ENCODE peak calls at places on chromosome 15, in seven cellular contexts. One of them, this sample, is unnamed.
A peak's percentile ranks its signal among the peaks of the same experiment; 100 is the strongest.

GRCh38 chr15:63042879-63043340 is 363 bp downstream of the TPM1 start:
- DNase-seq in IMR-90: no peak
- DNase-seq in mammary epithelial cell: no peak
- DNase-seq in DND-41: no peak
- DNase-seq in K562: no peak
- DNase-seq in fibroblast of lung: no peak
- DNase-seq in trophoblast cell: no peak
- DNase-seq in this sample: peak; percentile 65

GRCh38 chr15:56913670-56914069 is 4.8 kb upstream of the TCF12 start:
- DNase-seq in IMR-90: peak; percentile 25
- DNase-seq in mammary epithelial cell: no peak
- DNase-seq in DND-41: no peak
- DNase-seq in K562: no peak
- DNase-seq in fibroblast of lung: no peak
- DNase-seq in trophoblast cell: no peak
- DNase-seq in this sample: no peak

GRCh38 chr15:66359740-66360139 is 3.3 kb upstream of the TIPIN start:
- DNase-seq in IMR-90: no peak
- DNase-seq in mammary epithelial cell: peak; percentile 78
- DNase-seq in DND-41: no peak
- DNase-seq in K562: no peak
- DNase-seq in fibroblast of lung: no peak
- DNase-seq in trophoblast cell: no peak
- DNase-seq in this sample: no peak

GRCh38 chr15:68644088-68644904 is 65.5 kb downstream of the CORO2B start:
- DNase-seq in IMR-90: peak; percentile 90
- DNase-seq in mammary epithelial cell: peak; percentile 62
- DNase-seq in DND-41: no peak
- DNase-seq in K562: no peak
- DNase-seq in fibroblast of lung: peak; percentile 89
- DNase-seq in trophoblast cell: no peak
- DNase-seq in this sample: peak; percentile 75

GRCh38 chr15:90219421-90220141 is 14.2 kb downstream of the CIB1 start:
- DNase-seq in IMR-90: no peak
- DNase-seq in mammary epithelial cell: no peak
- DNase-seq in DND-41: peak; percentile 61
- DNase-seq in K562: peak; percentile 76
- DNase-seq in fibroblast of lung: no peak
- DNase-seq in trophoblast cell: no peak
- DNase-seq in this sample: peak; percentile 60

GRCh38 chr15:25741253-25741575 is 121.9 kb downstream of the ATP10A start:
- DNase-seq in IMR-90: no peak
- DNase-seq in mammary epithelial cell: no peak
- DNase-seq in DND-41: no peak
- DNase-seq in K562: no peak
- DNase-seq in fibroblast of lung: no peak
- DNase-seq in trophoblast cell: no peak
- DNase-seq in this sample: no peak

GRCh38 chr15:48592221-48592731 is 53.2 kb downstream of the FBN1 start:
- DNase-seq in IMR-90: peak; percentile 94
- DNase-seq in mammary epithelial cell: peak; percentile 60
- DNase-seq in DND-41: peak; percentile 4
- DNase-seq in K562: no peak
- DNase-seq in fibroblast of lung: peak; percentile 99
- DNase-seq in trophoblast cell: peak; percentile 73
- DNase-seq in this sample: peak; percentile 93

GRCh38 chr15:35713733-35714132 is 167.8 kb upstream of the DPH6 start:
- DNase-seq in IMR-90: peak; percentile 78
- DNase-seq in mammary epithelial cell: peak; percentile 95
- DNase-seq in DND-41: no peak
- DNase-seq in K562: no peak
- DNase-seq in fibroblast of lung: no peak
- DNase-seq in trophoblast cell: peak; percentile 78
- DNase-seq in this sample: peak; percentile 34

GRCh38 chr15:86854186-86854585 is 774.5 kb downstream of the AGBL1 start:
- DNase-seq in IMR-90: no peak
- DNase-seq in mammary epithelial cell: no peak
- DNase-seq in DND-41: no peak
- DNase-seq in K562: no peak
- DNase-seq in fibroblast of lung: no peak
- DNase-seq in trophoblast cell: no peak
- DNase-seq in this sample: no peak

GRCh38 chr15:43517354-43518072 is at the start of gene MAP1A:
- DNase-seq in IMR-90: peak; percentile 71
- DNase-seq in mammary epithelial cell: no peak
- DNase-seq in DND-41: peak; percentile 82
- DNase-seq in K562: peak; percentile 88
- DNase-seq in fibroblast of lung: peak; percentile 68
- DNase-seq in trophoblast cell: no peak
- DNase-seq in this sample: peak; percentile 87

GRCh38 chr15:33132722-33133345 is 61.7 kb downstream of the FMN1 start:
- DNase-seq in IMR-90: peak; percentile 76
- DNase-seq in mammary epithelial cell: peak; percentile 92
- DNase-seq in DND-41: peak; percentile 27
- DNase-seq in K562: peak; percentile 30
- DNase-seq in fibroblast of lung: peak; percentile 83
- DNase-seq in trophoblast cell: peak; percentile 62
- DNase-seq in this sample: peak; percentile 83

GRCh38 chr15:73887481-73887880 is 14.1 kb downstream of the TBC1D21 start:
- DNase-seq in IMR-90: no peak
- DNase-seq in mammary epithelial cell: no peak
- DNase-seq in DND-41: no peak
- DNase-seq in K562: no peak
- DNase-seq in fibroblast of lung: no peak
- DNase-seq in trophoblast cell: no peak
- DNase-seq in this sample: no peak

GRCh38 chr15:72994778-72995177 is 57.5 kb upstream of the NEO1 start:
- DNase-seq in IMR-90: no peak
- DNase-seq in mammary epithelial cell: no peak
- DNase-seq in DND-41: no peak
- DNase-seq in K562: no peak
- DNase-seq in fibroblast of lung: no peak
- DNase-seq in trophoblast cell: no peak
- DNase-seq in this sample: no peak

GRCh38 chr15:88118035-88118434 is 138.5 kb downstream of the NTRK3 start:
- DNase-seq in IMR-90: no peak
- DNase-seq in mammary epithelial cell: no peak
- DNase-seq in DND-41: no peak
- DNase-seq in K562: no peak
- DNase-seq in fibroblast of lung: no peak
- DNase-seq in trophoblast cell: no peak
- DNase-seq in this sample: no peak

GRCh38 chr15:67833504-67834248 is 6.2 kb downstream of the RNU6-1 start:
- DNase-seq in IMR-90: no peak
- DNase-seq in mammary epithelial cell: no peak
- DNase-seq in DND-41: no peak
- DNase-seq in K562: peak; percentile 77
- DNase-seq in fibroblast of lung: no peak
- DNase-seq in trophoblast cell: no peak
- DNase-seq in this sample: peak; percentile 55

GRCh38 chr15:78368671-78369070 is 28.5 kb downstream of the CRABP1 start:
- DNase-seq in IMR-90: no peak
- DNase-seq in mammary epithelial cell: no peak
- DNase-seq in DND-41: peak; percentile 6
- DNase-seq in K562: no peak
- DNase-seq in fibroblast of lung: no peak
- DNase-seq in trophoblast cell: no peak
- DNase-seq in this sample: peak; percentile 41

GRCh38 chr15:43093026-43093425 is 12.8 kb downstream of the UBR1 start:
- DNase-seq in IMR-90: peak; percentile 85
- DNase-seq in mammary epithelial cell: no peak
- DNase-seq in DND-41: no peak
- DNase-seq in K562: no peak
- DNase-seq in fibroblast of lung: peak; percentile 64
- DNase-seq in trophoblast cell: no peak
- DNase-seq in this sample: no peak

GRCh38 chr15:48720646-48721045 is 75.1 kb upstream of the FBN1 start:
- DNase-seq in IMR-90: no peak
- DNase-seq in mammary epithelial cell: no peak
- DNase-seq in DND-41: no peak
- DNase-seq in K562: no peak
- DNase-seq in fibroblast of lung: peak; percentile 13
- DNase-seq in trophoblast cell: no peak
- DNase-seq in this sample: peak; percentile 89

GRCh38 chr15:70156781-70157261 is 59.1 kb upstream of the TLE3 start:
- DNase-seq in IMR-90: peak; percentile 34
- DNase-seq in mammary epithelial cell: peak; percentile 36
- DNase-seq in DND-41: no peak
- DNase-seq in K562: no peak
- DNase-seq in fibroblast of lung: peak; percentile 58
- DNase-seq in trophoblast cell: no peak
- DNase-seq in this sample: peak; percentile 9

GRCh38 chr15:96353931-96354730 is 23.6 kb downstream of the NR2F2 start:
- DNase-seq in IMR-90: peak; percentile 60
- DNase-seq in mammary epithelial cell: no peak
- DNase-seq in DND-41: no peak
- DNase-seq in K562: peak; percentile 63
- DNase-seq in fibroblast of lung: peak; percentile 73
- DNase-seq in trophoblast cell: no peak
- DNase-seq in this sample: peak; percentile 79

GRCh38 chr15:55288006-55288717 is 1.5 kb downstream of the RAB27A start:
- DNase-seq in IMR-90: no peak
- DNase-seq in mammary epithelial cell: no peak
- DNase-seq in DND-41: no peak
- DNase-seq in K562: no peak
- DNase-seq in fibroblast of lung: no peak
- DNase-seq in trophoblast cell: no peak
- DNase-seq in this sample: no peak
- H3K9ac ChIP-seq in IMR-90: no peak overlapping the region
- H3K9ac ChIP-seq in mammary epithelial cell: no peak overlapping the region
- H3K9ac ChIP-seq in DND-41: no peak overlapping the region
- H3K9ac ChIP-seq in K562: peak overlapping the region; percentile 82
- H3K9ac ChIP-seq in fibroblast of lung: no peak overlapping the region
- H3K9ac ChIP-seq in trophoblast cell: no peak overlapping the region
- H3K9ac ChIP-seq in this sample: peak overlapping the region; percentile 93

GRCh38 chr15:45093622-45094357 is 20.2 kb downstream of the DUOX2 start:
- DNase-seq in IMR-90: no peak
- DNase-seq in mammary epithelial cell: no peak
- DNase-seq in DND-41: no peak
- DNase-seq in K562: no peak
- DNase-seq in fibroblast of lung: no peak
- DNase-seq in trophoblast cell: no peak
- DNase-seq in this sample: no peak
- H3K4me1 ChIP-seq in IMR-90: peaks cover 9% of the 10 kb centered on the region
- H3K4me1 ChIP-seq in mammary epithelial cell: no peaks in the 10 kb centered on the region
- H3K4me1 ChIP-seq in DND-41: no peaks in the 10 kb centered on the region
- H3K4me1 ChIP-seq in K562: peaks cover 15% of the 10 kb centered on the region
- H3K4me1 ChIP-seq in fibroblast of lung: no peaks in the 10 kb centered on the region
- H3K4me1 ChIP-seq in trophoblast cell: no peaks in the 10 kb centered on the region
- H3K4me1 ChIP-seq in this sample: peaks cover 16% of the 10 kb centered on the region

DNA sequence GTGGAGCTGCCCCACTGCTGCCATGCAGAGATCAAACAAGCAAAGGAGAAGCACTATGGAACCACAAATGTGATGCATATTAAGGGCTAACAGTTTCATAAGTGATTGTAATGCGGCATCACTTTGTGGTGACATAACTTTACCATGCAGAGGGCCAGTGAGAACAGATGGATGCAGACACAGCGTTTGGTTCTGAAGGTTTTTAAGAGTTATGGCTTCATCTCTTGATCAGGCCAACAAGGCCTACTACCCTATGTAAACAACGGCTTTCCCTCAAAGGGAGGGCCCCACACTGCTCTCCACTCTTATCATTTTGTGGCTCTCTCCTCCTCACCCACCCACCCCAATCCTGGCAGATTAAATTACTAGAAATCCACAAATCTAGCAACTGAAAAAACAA is 13.4 kb downstream of the NR2E3 start:
- DNase-seq in IMR-90: no peak
- DNase-seq in mammary epithelial cell: no peak
- DNase-seq in DND-41: no peak
- DNase-seq in K562: no peak
- DNase-seq in fibroblast of lung: no peak
- DNase-seq in trophoblast cell: no peak
- DNase-seq in this sample: no peak
- H3K36me3 ChIP-seq in IMR-90: peaks cover 37% of the 10 kb centered on the region
- H3K36me3 ChIP-seq in mammary epithelial cell: peaks cover 12% of the 10 kb centered on the region
- H3K36me3 ChIP-seq in DND-41: peaks cover 20% of the 10 kb centered on the region
- H3K36me3 ChIP-seq in K562: no peaks in the 10 kb centered on the region
- H3K36me3 ChIP-seq in fibroblast of lung: no peaks in the 10 kb centered on the region
- H3K36me3 ChIP-seq in trophoblast cell: peaks cover 10% of the 10 kb centered on the region
- H3K36me3 ChIP-seq in this sample: peaks cover 65% of the 10 kb centered on the region

DNA sequence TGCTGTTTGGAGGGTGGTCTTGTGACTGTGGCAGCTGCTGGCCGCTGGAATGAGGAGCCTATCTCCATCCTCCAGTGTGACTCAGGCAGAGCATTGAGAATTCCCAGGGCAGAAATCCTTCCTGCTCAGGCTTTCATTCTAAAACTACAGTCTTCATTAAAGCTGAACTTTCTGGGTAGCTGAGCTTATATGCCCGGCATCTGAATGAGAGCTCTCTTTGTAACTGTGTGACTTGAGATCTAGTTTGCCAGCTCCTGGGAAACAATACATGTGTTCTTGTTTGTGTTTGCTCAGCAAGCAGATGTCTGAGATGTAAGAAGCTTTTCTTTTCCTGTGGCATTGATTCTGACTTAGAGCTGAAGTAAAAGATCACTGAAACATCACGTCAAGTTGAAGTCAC is 22.4 kb downstream of the RLBP1 start:
- DNase-seq in IMR-90: no peak
- DNase-seq in mammary epithelial cell: no peak
- DNase-seq in DND-41: no peak
- DNase-seq in K562: no peak
- DNase-seq in fibroblast of lung: no peak
- DNase-seq in trophoblast cell: no peak
- DNase-seq in this sample: peak; percentile 4
- H3K9ac ChIP-seq in IMR-90: no peak overlapping the region
- H3K9ac ChIP-seq in mammary epithelial cell: no peak overlapping the region
- H3K9ac ChIP-seq in DND-41: no peak overlapping the region
- H3K9ac ChIP-seq in K562: no peak overlapping the region
- H3K9ac ChIP-seq in fibroblast of lung: no peak overlapping the region
- H3K9ac ChIP-seq in trophoblast cell: no peak overlapping the region
- H3K9ac ChIP-seq in this sample: no peak overlapping the region

This sample was measured in adipocyte.